ENCODE peak calls at places on chromosomes 12 and 14, in six cellular contexts. One of them, this sample, is unnamed.

GRCh38 chr14:104359969-104360442 is 219.6 kb upstream of the C14orf180 start:
- DNase-seq in neural progenitor cell: no peak
- DNase-seq in hepatocyte: no peak
- DNase-seq in GM23248: no peak
- DNase-seq in HepG2: no peak
- DNase-seq in HCT116: no peak
- DNase-seq in this sample: no peak

GRCh38 chr12:16562413-16562812 is 43.5 kb downstream of the LMO3 start:
- DNase-seq in hepatocyte: no peak
- DNase-seq in neural progenitor cell: no peak
- DNase-seq in HCT116: no peak
- DNase-seq in HepG2: no peak
- DNase-seq in GM23248: no peak
- DNase-seq in this sample: no peak

GRCh38 chr14:104544362-104544761 is 35.2 kb upstream of the C14orf180 start:
- DNase-seq in HepG2: no peak
- DNase-seq in GM23248: no peak
- DNase-seq in HCT116: no peak
- DNase-seq in hepatocyte: no peak
- DNase-seq in neural progenitor cell: no peak
- DNase-seq in this sample: no peak

GRCh38 chr14:100471451-100472093 is 115.6 kb downstream of the BEGAIN start:
- DNase-seq in GM23248: no peak
- DNase-seq in hepatocyte: no peak
- DNase-seq in HCT116: peak; percentile 68
- DNase-seq in neural progenitor cell: peak; percentile 50
- DNase-seq in HepG2: no peak
- DNase-seq in this sample: no peak

GRCh38 chr12:43776498-43776897 is 17.7 kb downstream of the IRAK4 start:
- DNase-seq in neural progenitor cell: peak; percentile 36
- DNase-seq in HepG2: peak; percentile 44
- DNase-seq in hepatocyte: peak; percentile 46
- DNase-seq in GM23248: peak; percentile 49
- DNase-seq in HCT116: peak; percentile 16
- DNase-seq in this sample: peak; percentile 61

GRCh38 chr14:88245321-88245720 is 77.7 kb downstream of the KCNK10 start:
- DNase-seq in hepatocyte: peak; percentile 7
- DNase-seq in neural progenitor cell: peak; percentile 57
- DNase-seq in GM23248: peak; percentile 11
- DNase-seq in HCT116: no peak
- DNase-seq in HepG2: no peak
- DNase-seq in this sample: peak; percentile 42

GRCh38 chr12:32296541-32296940 is 102.8 kb upstream of the FGD4 start:
- DNase-seq in GM23248: no peak
- DNase-seq in HepG2: no peak
- DNase-seq in neural progenitor cell: no peak
- DNase-seq in HCT116: no peak
- DNase-seq in hepatocyte: no peak
- DNase-seq in this sample: no peak

GRCh38 chr12:95994476-95994875 is 1.7 kb downstream of the HAL start:
- DNase-seq in GM23248: no peak
- DNase-seq in HCT116: no peak
- DNase-seq in HepG2: no peak
- DNase-seq in hepatocyte: no peak
- DNase-seq in neural progenitor cell: no peak
- DNase-seq in this sample: no peak

GRCh38 chr14:62117010-62117717 is 354.9 kb downstream of the SNAPC1 start:
- DNase-seq in HCT116: no peak
- DNase-seq in hepatocyte: peak; percentile 88
- DNase-seq in GM23248: peak; percentile 60
- DNase-seq in HepG2: peak; percentile 38
- DNase-seq in neural progenitor cell: peak; percentile 97
- DNase-seq in this sample: peak; percentile 91
- TF ChIP-seq EZH2 in HCT116: no peak
- TF ChIP-seq EZH2 in hepatocyte: peak; percentile 58
- TF ChIP-seq EZH2 in GM23248: no peak
- TF ChIP-seq EZH2 in HepG2: no peak
- TF ChIP-seq EZH2 in neural progenitor cell: no peak
- TF ChIP-seq EZH2 in this sample: peak; percentile 75

GRCh38 chr12:104348283-104348993 is 44.9 kb downstream of the EID3 start:
- DNase-seq in neural progenitor cell: no peak
- DNase-seq in GM23248: no peak
- DNase-seq in HCT116: no peak
- DNase-seq in HepG2: no peak
- DNase-seq in hepatocyte: no peak
- DNase-seq in this sample: no peak
- H3K36me3 ChIP-seq in neural progenitor cell: peaks cover 8% of the 10 kb centered on the region
- H3K36me3 ChIP-seq in GM23248: peaks cover 90% of the 10 kb centered on the region
- H3K36me3 ChIP-seq in HCT116: peaks cover 73% of the 10 kb centered on the region
- H3K36me3 ChIP-seq in HepG2: peaks cover 18% of the 10 kb centered on the region
- H3K36me3 ChIP-seq in hepatocyte: no peaks in the 10 kb centered on the region
- H3K36me3 ChIP-seq in this sample: peaks cover 73% of the 10 kb centered on the region

GRCh38 chr12:2118481-2119255 is 65.9 kb downstream of the CACNA1C start:
- DNase-seq in GM23248: no peak
- DNase-seq in hepatocyte: no peak
- DNase-seq in HepG2: no peak
- DNase-seq in HCT116: no peak
- DNase-seq in neural progenitor cell: no peak
- DNase-seq in this sample: no peak
- H3K4me1 ChIP-seq in GM23248: peaks cover 9% of the 10 kb centered on the region
- H3K4me1 ChIP-seq in hepatocyte: no peaks in the 10 kb centered on the region
- H3K4me1 ChIP-seq in HepG2: no peaks in the 10 kb centered on the region
- H3K4me1 ChIP-seq in HCT116: no peaks in the 10 kb centered on the region
- H3K4me1 ChIP-seq in neural progenitor cell: no peaks in the 10 kb centered on the region
- H3K4me1 ChIP-seq in this sample: no peaks in the 10 kb centered on the region

GRCh38 chr12:3364226-3364625 is 126.8 kb upstream of the PRMT8 start:
- DNase-seq in HepG2: no peak
- DNase-seq in HCT116: no peak
- DNase-seq in GM23248: no peak
- DNase-seq in neural progenitor cell: no peak
- DNase-seq in hepatocyte: no peak
- DNase-seq in this sample: no peak

GRCh38 chr12:3365416-3366385 is 125.3 kb upstream of the PRMT8 start:
- DNase-seq in neural progenitor cell: peak; percentile 80
- DNase-seq in hepatocyte: peak; percentile 64
- DNase-seq in HCT116: no peak
- DNase-seq in GM23248: peak; percentile 12
- DNase-seq in HepG2: no peak
- DNase-seq in this sample: no peak

GRCh38 chr12:3367750-3368444 is 123.1 kb upstream of the PRMT8 start:
- DNase-seq in HepG2: no peak
- DNase-seq in neural progenitor cell: no peak
- DNase-seq in hepatocyte: no peak
- DNase-seq in HCT116: no peak
- DNase-seq in GM23248: no peak
- DNase-seq in this sample: no peak

GRCh38 chr12:3364661-3365264 is 126.2 kb upstream of the PRMT8 start:
- DNase-seq in HepG2: no peak
- DNase-seq in neural progenitor cell: no peak
- DNase-seq in hepatocyte: no peak
- DNase-seq in GM23248: no peak
- DNase-seq in HCT116: no peak
- DNase-seq in this sample: no peak

GRCh38 chr12:3366451-3367155 is 124.4 kb upstream of the PRMT8 start:
- DNase-seq in HCT116: no peak
- DNase-seq in hepatocyte: no peak
- DNase-seq in neural progenitor cell: no peak
- DNase-seq in HepG2: no peak
- DNase-seq in GM23248: no peak
- DNase-seq in this sample: no peak
- TF ChIP-seq EZH2 in HCT116: no peak
- TF ChIP-seq EZH2 in hepatocyte: no peak
- TF ChIP-seq EZH2 in neural progenitor cell: peak; percentile 38
- TF ChIP-seq EZH2 in HepG2: no peak
- TF ChIP-seq EZH2 in GM23248: no peak
- TF ChIP-seq EZH2 in this sample: no peak

GRCh38 chr12:49034287-49034622 is 15.7 kb upstream of the PRKAG1 start:
- DNase-seq in HCT116: no peak
- DNase-seq in GM23248: no peak
- DNase-seq in neural progenitor cell: no peak
- DNase-seq in hepatocyte: no peak
- DNase-seq in HepG2: no peak
- DNase-seq in this sample: no peak

GRCh38 chr12:49037947-49038237 is 19.3 kb upstream of the PRKAG1 start:
- DNase-seq in HCT116: no peak
- DNase-seq in hepatocyte: no peak
- DNase-seq in HepG2: no peak
- DNase-seq in neural progenitor cell: no peak
- DNase-seq in GM23248: no peak
- DNase-seq in this sample: no peak

GRCh38 chr12:49037111-49037946 is 18.8 kb upstream of the PRKAG1 start:
- DNase-seq in HepG2: no peak
- DNase-seq in HCT116: no peak
- DNase-seq in neural progenitor cell: no peak
- DNase-seq in hepatocyte: no peak
- DNase-seq in GM23248: no peak
- DNase-seq in this sample: no peak

GRCh38 chr12:49033611-49034286 is 15.2 kb upstream of the PRKAG1 start:
- DNase-seq in neural progenitor cell: no peak
- DNase-seq in GM23248: no peak
- DNase-seq in hepatocyte: no peak
- DNase-seq in HCT116: no peak
- DNase-seq in HepG2: no peak
- DNase-seq in this sample: no peak

DNA sequence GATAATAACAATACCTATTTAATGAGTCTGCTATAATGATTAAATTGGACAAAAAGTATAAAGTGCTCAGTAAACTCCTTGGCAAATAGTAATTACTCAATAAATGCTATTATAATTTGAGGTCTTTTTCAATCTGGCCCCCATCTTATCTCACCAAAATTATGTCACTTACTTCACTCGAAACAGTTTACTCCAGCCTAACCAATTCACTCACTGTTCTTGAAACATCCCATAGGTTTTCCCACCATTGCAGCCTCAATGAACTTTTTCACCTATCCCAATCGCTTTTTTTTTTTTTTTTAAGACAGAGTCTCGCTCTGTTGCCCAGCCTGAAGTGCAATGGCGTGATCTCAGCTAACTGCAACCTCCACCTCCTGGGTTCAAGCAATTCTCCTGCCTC is 17.5 kb upstream of the PRKAG1 start:
- DNase-seq in hepatocyte: no peak
- DNase-seq in HepG2: no peak
- DNase-seq in GM23248: no peak
- DNase-seq in HCT116: no peak
- DNase-seq in neural progenitor cell: no peak
- DNase-seq in this sample: no peak
- H3K36me3 ChIP-seq in hepatocyte: no peaks in the 10 kb centered on the region
- H3K36me3 ChIP-seq in HepG2: peaks cover 47% of the 10 kb centered on the region
- H3K36me3 ChIP-seq in GM23248: peaks cover 9% of the 10 kb centered on the region
- H3K36me3 ChIP-seq in HCT116: peaks cover 71% of the 10 kb centered on the region
- H3K36me3 ChIP-seq in neural progenitor cell: no peaks in the 10 kb centered on the region
- H3K36me3 ChIP-seq in this sample: peaks cover 96% of the 10 kb centered on the region

GRCh38 chr14:65242732-65243134 is 140.4 kb upstream of the MAX start:
- DNase-seq in GM23248: no peak
- DNase-seq in hepatocyte: peak; percentile 27
- DNase-seq in HCT116: no peak
- DNase-seq in neural progenitor cell: no peak
- DNase-seq in HepG2: peak; percentile 95
- DNase-seq in this sample: no peak
- H3K4me1 ChIP-seq in GM23248: peaks cover 30% of the 10 kb centered on the region
- H3K4me1 ChIP-seq in hepatocyte: peaks cover 33% of the 10 kb centered on the region
- H3K4me1 ChIP-seq in HCT116: peaks cover 18% of the 10 kb centered on the region
- H3K4me1 ChIP-seq in neural progenitor cell: peaks cover 11% of the 10 kb centered on the region
- H3K4me1 ChIP-seq in HepG2: peaks cover 65% of the 10 kb centered on the region
- H3K4me1 ChIP-seq in this sample: no peaks in the 10 kb centered on the region

This sample was measured in A673.